ENCODE peak calls at places on chromosomes 6 and 20, in ten cellular contexts. C, W, U, X, K, J, E, D, F and I are unnamed samples.

GRCh38 chr20:33474097-33474846 is 15.6 kb upstream of the CBFA2T2 start:
- DNase-seq in C (no peak), W (no peak), U (no peak), X (no peak), K (no peak), J (no peak), E (no peak), D (no peak), F (no peak), I (no peak)

GRCh38 chr6:120871416-120872261 is 462.6 kb downstream of the TBC1D32 start:
- DNase-seq in C (no peak), W (peak; percentile 26), U (no peak), X (peak; percentile 44), K (no peak), J (no peak), E (no peak), D (no peak), F (no peak), I (no peak)

GRCh38 chr6:87747646-87748045 is 45.6 kb upstream of the AKIRIN2 start:
- DNase-seq in C (no peak), W (no peak), U (no peak), X (no peak), K (no peak), J (no peak), E (no peak), D (no peak), F (no peak), I (no peak)

GRCh38 chr6:14921170-14921569 is 324.7 kb upstream of the JARID2 start:
- DNase-seq in C (peak; percentile 83), W (peak; percentile 43), U (peak; percentile 81), X (peak; percentile 57), K (no peak), J (peak; percentile 69), E (peak; percentile 44), D (peak; percentile 84), F (no peak), I (no peak)

GRCh38 chr20:35699914-35700624 is 864 bp downstream of the ROMO1 start:
- DNase-seq in C (no peak), W (no peak), U (no peak), X (no peak), K (no peak), J (no peak), E (no peak), D (no peak), F (no peak), I (no peak)

GRCh38 chr6:4647414-4648365 is 128.5 kb upstream of the CDYL start:
- DNase-seq in C (peak; percentile 81), W (peak; percentile 75), U (peak; percentile 85), X (peak; percentile 98), K (peak; percentile 84), J (peak; percentile 77), E (peak; percentile 80), D (peak; percentile 77), F (no peak), I (no peak)

GRCh38 chr6:24799541-24799915 is 811 bp upstream of the ARMH2 start:
- DNase-seq in C (no peak), W (no peak), U (no peak), X (no peak), K (no peak), J (no peak), E (no peak), D (no peak), F (no peak), I (no peak)

GRCh38 chr6:149746147-149746946 is at the start of gene NUP43:
- DNase-seq in C (peak; percentile 95), W (peak; percentile 96), U (peak; percentile 95), X (peak; percentile 98), K (peak; percentile 88), J (peak; percentile 95), E (peak; percentile 94), D (peak; percentile 96), F (peak; percentile 94), I (peak; percentile 71)

GRCh38 chr6:35295521-35296315 is 1.9 kb upstream of the DEF6 start:
- DNase-seq in C (no peak), W (no peak), U (no peak), X (no peak), K (no peak), J (no peak), E (no peak), D (no peak), F (no peak), I (no peak)

GRCh38 chr6:169472786-169473416 is 219.3 kb upstream of the THBS2 start:
- DNase-seq in C (no peak), W (no peak), U (no peak), X (no peak), K (no peak), J (no peak), E (no peak), D (no peak), F (no peak), I (no peak)

GRCh38 chr6:170276369-170277057 is 14.4 kb downstream of the DLL1 start:
- DNase-seq in C (peak; percentile 60), W (peak; percentile 87), U (no peak), X (no peak), K (peak; percentile 44), J (peak; percentile 79), E (peak; percentile 43), D (no peak), F (no peak), I (no peak)

GRCh38 chr20:17969276-17969883 is 562 bp downstream of the MGME1 start:
- DNase-seq in C (peak; percentile 40), W (no peak), U (no peak), X (peak; percentile 82), K (peak; percentile 46), J (no peak), E (peak; percentile 52), D (peak; percentile 55), F (no peak), I (no peak)

GRCh38 chr20:55919319-55919718 is 86.0 kb downstream of the CBLN4 start:
- DNase-seq in C (no peak), W (no peak), U (no peak), X (no peak), K (no peak), J (no peak), E (no peak), D (no peak), F (no peak), I (no peak)
- H3K9me3 ChIP-seq in C (peaks cover 2% of the 10 kb centered on the region), W (no peaks in the 10 kb centered on the region), U (no peaks in the 10 kb centered on the region), X (peaks cover 94% of the 10 kb centered on the region), K (no peaks in the 10 kb centered on the region), J (peaks cover 33% of the 10 kb centered on the region), E (no peaks in the 10 kb centered on the region), D (no peaks in the 10 kb centered on the region), F (no peaks in the 10 kb centered on the region), I (no peaks in the 10 kb centered on the region)

GRCh38 chr6:16129623-16130243 is 847 bp downstream of the MYLIP start:
- DNase-seq in C (peak; percentile 23), W (no peak), U (peak; percentile 79), X (peak; percentile 78), K (peak; percentile 59), J (peak; percentile 26), E (peak; percentile 41), D (peak; percentile 67), F (peak; percentile 47), I (no peak)
- H3K9me3 ChIP-seq in C (no peaks in the 10 kb centered on the region), W (no peaks in the 10 kb centered on the region), U (no peaks in the 10 kb centered on the region), X (no peaks in the 10 kb centered on the region), K (no peaks in the 10 kb centered on the region), J (no peaks in the 10 kb centered on the region), E (no peaks in the 10 kb centered on the region), D (no peaks in the 10 kb centered on the region), F (no peaks in the 10 kb centered on the region), I (no peaks in the 10 kb centered on the region)

DNA sequence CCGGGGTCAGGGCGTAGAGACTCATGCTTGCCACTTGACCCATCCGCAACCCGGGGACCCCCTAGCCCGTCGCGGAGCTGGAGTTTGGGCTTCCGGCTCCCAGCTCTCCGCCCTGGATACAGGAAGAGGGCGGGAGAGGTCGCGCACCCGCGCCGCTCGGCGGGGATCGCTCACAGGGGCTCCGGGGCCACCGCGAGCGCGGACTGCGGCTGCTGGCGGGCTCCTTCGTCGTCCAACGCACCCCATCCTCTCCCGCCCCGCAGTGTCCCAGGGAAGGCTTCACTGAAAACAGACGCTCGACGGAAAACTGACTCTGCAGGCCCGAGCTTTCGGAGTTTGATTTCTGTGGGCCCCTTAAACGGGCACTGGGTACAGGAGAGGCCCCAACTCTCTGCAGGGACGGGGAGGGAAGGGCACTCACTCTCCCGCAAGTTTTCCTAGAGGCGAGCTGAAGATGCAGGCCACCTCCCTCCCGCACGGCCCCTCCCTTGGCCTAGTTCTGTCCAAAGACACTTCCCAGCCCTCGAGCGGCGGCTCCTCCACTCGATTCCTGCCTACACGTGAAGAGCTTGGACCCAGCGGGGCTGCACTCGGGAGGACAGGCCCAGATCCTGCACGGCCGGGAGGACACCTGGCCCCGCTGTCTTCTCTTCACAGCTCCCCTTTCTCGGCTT is 5.3 kb downstream of the OLIG3 start:
- DNase-seq in C (no peak), W (no peak), U (peak; percentile 61), X (peak; percentile 84), K (no peak), J (no peak), E (no peak), D (peak; percentile 50), F (no peak), I (no peak)
- H3K9me3 ChIP-seq in C (no peaks in the 10 kb centered on the region), W (no peaks in the 10 kb centered on the region), U (no peaks in the 10 kb centered on the region), X (no peaks in the 10 kb centered on the region), K (no peaks in the 10 kb centered on the region), J (no peaks in the 10 kb centered on the region), E (no peaks in the 10 kb centered on the region), D (no peaks in the 10 kb centered on the region), F (no peaks in the 10 kb centered on the region), I (no peaks in the 10 kb centered on the region)

GRCh38 chr6:27297857-27298730 is 14.0 kb downstream of the POM121L2 start:
- DNase-seq in C (no peak), W (no peak), U (no peak), X (peak; percentile 90), K (no peak), J (no peak), E (no peak), D (no peak), F (no peak), I (no peak)

GRCh38 chr6:27297484-27297856 is 14.6 kb downstream of the POM121L2 start:
- DNase-seq in C (no peak), W (no peak), U (no peak), X (no peak), K (no peak), J (no peak), E (no peak), D (no peak), F (no peak), I (no peak)

GRCh38 chr6:27294409-27294808 is 17.7 kb downstream of the POM121L2 start:
- DNase-seq in C (no peak), W (no peak), U (no peak), X (no peak), K (no peak), J (no peak), E (no peak), D (no peak), F (no peak), I (no peak)

GRCh38 chr6:27295301-27296079 is 16.6 kb downstream of the POM121L2 start:
- DNase-seq in C (no peak), W (no peak), U (no peak), X (peak; percentile 82), K (no peak), J (no peak), E (no peak), D (no peak), F (no peak), I (no peak)

DNA sequence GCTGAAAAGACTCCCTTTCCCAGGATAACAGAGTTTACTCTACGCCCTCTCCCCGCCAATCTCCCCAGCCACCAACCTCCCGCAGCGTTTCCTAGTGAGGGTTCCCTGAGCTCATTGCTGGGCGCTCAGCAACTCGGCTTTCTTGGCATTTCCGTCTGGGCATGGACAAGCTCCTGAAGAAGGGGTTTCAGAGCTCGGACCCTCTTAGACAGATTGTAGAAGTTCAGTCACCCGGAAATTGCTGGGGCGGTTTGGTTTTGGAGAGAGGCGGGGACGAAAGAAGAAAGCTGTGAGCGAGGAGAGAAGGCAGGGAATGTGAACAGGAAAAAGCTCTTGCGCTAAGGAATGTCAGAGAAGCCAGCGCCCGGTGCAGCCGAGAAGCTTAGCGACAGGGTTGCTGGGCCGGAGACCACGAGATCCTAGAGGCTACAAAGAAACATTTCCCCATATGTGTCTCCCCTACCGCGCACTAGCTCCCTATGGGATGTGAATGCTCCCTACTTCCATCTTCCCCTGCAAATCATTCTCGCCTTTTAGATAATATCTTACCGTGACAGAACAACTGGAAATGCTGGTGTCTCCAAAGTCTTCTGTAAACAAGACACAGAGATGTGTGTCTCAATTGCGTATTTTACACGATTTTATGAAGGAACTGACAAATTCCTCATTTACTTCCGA is 15.8 kb downstream of the POM121L2 start:
- DNase-seq in C (no peak), W (no peak), U (no peak), X (peak; percentile 89), K (no peak), J (no peak), E (no peak), D (no peak), F (no peak), I (no peak)
- H3K9me3 ChIP-seq in C (no peaks in the 10 kb centered on the region), W (no peaks in the 10 kb centered on the region), U (no peaks in the 10 kb centered on the region), X (no peaks in the 10 kb centered on the region), K (no peaks in the 10 kb centered on the region), J (peaks cover 14% of the 10 kb centered on the region), E (no peaks in the 10 kb centered on the region), D (no peaks in the 10 kb centered on the region), F (peaks cover 4% of the 10 kb centered on the region), I (peaks cover 20% of the 10 kb centered on the region)